ENCODE peak calls at places on chromosomes 5 and 9, in eight cellular contexts. S is HCT116, F is SK-N-SH, B is neural progenitor cell, P is PC-3, V is hepatocyte, Y is GM23338, G is OCI-LY7. R is an unnamed sample.

GRCh38 chr9:3332802-3333201 is 193.0 kb downstream of the RFX3 start:
- DNase-seq in B (peak), S (no peak), V (no peak), Y (no peak), F (no peak), P (no peak), G (no peak), R (no peak)

GRCh38 chr5:135138116-135138850 is 104.3 kb upstream of the PITX1 start:
- DNase-seq in G (no peak), S (no peak), V (peak), F (no peak), P (peak), B (no peak), Y (no peak), R (peak)

GRCh38 chr5:14723648-14724231 is 59.2 kb downstream of the OTULIN start:
- DNase-seq in B (no peak), Y (no peak), V (no peak), S (no peak), F (no peak), P (no peak), G (no peak), R (peak)

GRCh38 chr5:171969288-171969880 is 37.1 kb downstream of the FBXW11 start:
- DNase-seq in G (no peak), F (no peak), Y (no peak), S (no peak), V (no peak), P (no peak), B (no peak), R (peak)

GRCh38 chr9:117783828-117784227 is 79.6 kb downstream of the TLR4 start:
- DNase-seq in Y (peak), P (no peak), V (no peak), S (no peak), G (peak), B (no peak), F (no peak), R (no peak)

GRCh38 chr9:14351206-14351605 is 37.3 kb upstream of the NFIB start:
- DNase-seq in S (no peak), Y (no peak), F (peak), P (no peak), B (no peak), V (no peak), G (no peak), R (no peak)

GRCh38 chr9:14308751-14309140 is 5.2 kb downstream of the NFIB start:
- DNase-seq in G (no peak), S (no peak), Y (no peak), B (no peak), V (no peak), F (no peak), P (no peak), R (no peak)

GRCh38 chr9:36928670-36929349 is 105.3 kb downstream of the PAX5 start:
- DNase-seq in V (peak), G (no peak), B (no peak), F (no peak), S (no peak), Y (no peak), P (peak), R (peak)

GRCh38 chr5:101948615-101949014 is 347.5 kb downstream of the SLCO4C1 start:
- DNase-seq in P (no peak), F (no peak), G (no peak), V (no peak), S (no peak), B (no peak), Y (no peak), R (no peak)

GRCh38 chr9:8419871-8420270 is 620.3 kb upstream of the DMAC1 start:
- DNase-seq in B (no peak), F (no peak), P (no peak), G (no peak), V (no peak), Y (no peak), S (no peak), R (no peak)

GRCh38 chr5:137778772-137779564 is 24.8 kb upstream of the HNRNPA0 start:
- DNase-seq in V (peak), S (peak), B (peak), F (peak), G (peak), P (peak), Y (peak), R (peak)

GRCh38 chr9:136239135-136239962 is 6.3 kb downstream of the QSOX2 start:
- DNase-seq in G (no peak), V (no peak), P (no peak), B (no peak), F (no peak), Y (no peak), S (no peak), R (no peak)

GRCh38 chr5:175464414-175465233 is 13.7 kb upstream of the SFXN1 start:
- DNase-seq in Y (peak), G (peak), F (peak), P (peak), B (peak), S (peak), V (peak), R (peak)

GRCh38 chr5:73966411-73966810 is 340.4 kb downstream of the ARHGEF28 start:
- DNase-seq in P (no peak), G (no peak), Y (no peak), F (no peak), S (no peak), B (no peak), V (no peak), R (peak)

GRCh38 chr9:68619056-68619455 is 78.4 kb upstream of the TMEM252 start:
- DNase-seq in B (no peak), Y (no peak), G (no peak), F (no peak), V (no peak), P (no peak), S (no peak), R (no peak)
- TF ChIP-seq EZH2phosphoT487 in B (no peak), Y (no peak), G (no peak), F (no peak), V (no peak), P (no peak), S (no peak), R (no peak)

DNA sequence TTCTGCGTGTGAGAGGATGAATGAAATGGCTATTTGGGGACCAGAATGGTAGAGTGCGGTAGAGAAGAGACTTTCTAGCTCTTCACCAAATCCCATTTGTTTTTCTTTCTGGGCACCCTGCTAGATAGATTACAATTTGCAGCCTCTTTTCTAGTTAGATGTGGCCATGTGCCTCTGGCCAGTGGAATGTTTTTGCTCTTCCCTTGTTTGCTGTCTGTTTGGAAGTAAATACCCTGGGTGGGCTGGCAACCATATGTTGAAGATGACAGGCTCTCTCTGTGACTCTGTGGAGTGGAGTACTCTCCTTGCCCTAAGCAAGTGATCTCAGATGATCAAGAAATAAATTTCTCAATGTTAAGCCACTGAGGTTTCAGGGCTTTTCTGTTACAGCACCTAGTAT is 12.9 kb downstream of the GNG10 start:
- DNase-seq in F (peak), B (no peak), S (no peak), G (no peak), Y (no peak), V (no peak), P (no peak), R (no peak)
- H3K4me3 ChIP-seq in F (no peak), B (no peak), S (no peak), G (no peak), Y (no peak), V (no peak), P (no peak), R (no peak)

DNA sequence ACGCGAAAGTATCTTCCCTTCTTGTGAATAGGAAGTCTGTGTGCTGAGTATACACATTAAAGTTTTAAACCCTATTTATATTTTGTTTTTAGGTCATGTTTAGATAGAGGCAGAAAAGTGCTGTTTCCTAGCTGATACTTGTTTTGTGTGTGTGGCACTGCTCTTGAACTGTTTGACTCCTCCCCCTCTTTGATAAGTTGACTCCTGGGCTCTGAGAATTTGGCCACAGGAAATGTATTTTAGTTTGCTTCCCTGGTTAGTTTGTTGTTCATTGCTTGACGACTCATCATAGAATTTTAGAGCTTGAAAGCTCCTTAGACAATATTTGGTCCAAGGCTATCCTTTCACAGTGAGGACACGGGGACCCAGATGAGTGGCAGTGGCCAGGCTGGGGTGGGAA is 2.0 kb upstream of the CDC14B start:
- DNase-seq in V (no peak), Y (peak), B (no peak), S (no peak), P (peak), G (no peak), F (no peak), R (peak)
- H2AFZ ChIP-seq in V (peak), Y (peak), B (no peak), S (peak), P (no peak), G (peak), F (peak), R (no peak)

GRCh38 chr5:110034076-110034475 is 344.3 kb downstream of the MAN2A1 start:
- DNase-seq in B (no peak), S (no peak), Y (no peak), F (no peak), V (no peak), G (no peak), P (no peak), R (no peak)

GRCh38 chr5:110040178-110040577 is 350.5 kb downstream of the MAN2A1 start:
- DNase-seq in G (no peak), F (no peak), Y (peak), P (peak), B (no peak), V (no peak), S (no peak), R (no peak)

GRCh38 chr5:110043025-110043424 is 353.3 kb downstream of the MAN2A1 start:
- DNase-seq in P (no peak), Y (no peak), F (no peak), V (no peak), B (no peak), S (no peak), G (no peak), R (no peak)

DNA sequence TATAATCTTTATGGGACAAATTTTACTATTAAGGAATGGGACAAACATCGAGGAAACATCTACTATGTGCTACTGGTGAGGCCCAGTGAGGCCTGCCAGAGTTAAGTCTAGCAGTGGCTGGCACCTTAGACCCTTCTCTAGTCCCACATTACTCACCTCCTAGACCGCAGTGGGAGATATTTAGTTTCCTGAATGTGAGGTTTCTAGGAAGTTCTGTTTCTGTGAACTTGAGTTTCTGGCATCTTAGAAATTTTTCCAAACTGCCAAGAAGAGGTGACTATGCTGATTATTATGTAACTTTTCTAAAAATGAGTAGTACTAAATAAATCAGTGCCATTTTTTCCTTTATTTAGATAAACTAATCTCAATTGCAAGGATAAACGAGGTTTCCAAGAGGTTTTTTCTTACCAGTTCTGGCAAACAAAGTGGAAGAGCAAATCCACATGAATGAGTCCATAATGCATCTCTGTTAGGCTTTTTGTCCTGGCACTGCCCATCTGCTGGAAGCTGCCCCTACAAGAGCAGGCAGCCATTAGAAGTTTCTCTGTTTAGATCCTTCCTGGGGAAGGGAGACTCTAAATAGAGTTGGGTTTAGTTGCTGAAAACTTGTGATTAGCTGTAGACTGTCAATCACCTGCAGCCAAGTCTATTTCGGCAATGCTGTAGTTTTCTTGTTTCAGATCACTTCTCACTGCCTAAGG is 348.7 kb downstream of the MAN2A1 start:
- DNase-seq in B (no peak), F (no peak), P (no peak), S (no peak), G (no peak), V (no peak), Y (no peak), R (peak)
- TF ChIP-seq EZH2phosphoT487 in B (no peak), F (no peak), P (no peak), S (no peak), G (no peak), V (no peak), Y (no peak), R (no peak)

DNA sequence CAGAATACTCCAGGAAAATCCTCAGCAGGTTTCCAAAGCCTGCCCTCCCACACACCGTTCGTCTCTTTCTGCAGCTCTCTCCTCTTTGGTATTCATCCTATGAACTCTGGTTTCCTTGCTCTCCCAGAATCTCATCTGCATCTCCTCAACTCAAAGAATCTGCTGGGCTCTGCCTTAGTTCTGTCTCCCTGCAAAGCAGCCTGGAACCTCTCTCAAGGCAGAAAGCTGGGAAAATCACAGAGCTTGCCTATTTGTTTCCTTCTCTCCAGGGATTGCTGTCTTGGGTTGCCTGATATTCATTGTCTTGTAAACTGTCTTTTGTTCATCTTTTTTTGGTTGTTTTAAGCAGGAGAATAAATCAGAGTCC is 5.3 kb upstream of the ERAP2 start:
- DNase-seq in F (no peak), V (no peak), S (no peak), G (no peak), B (peak), P (no peak), Y (peak), R (no peak)
- H3K4me3 ChIP-seq in F (no peak), V (no peak), S (no peak), G (peak), B (no peak), P (no peak), Y (no peak), R (no peak)

DNA sequence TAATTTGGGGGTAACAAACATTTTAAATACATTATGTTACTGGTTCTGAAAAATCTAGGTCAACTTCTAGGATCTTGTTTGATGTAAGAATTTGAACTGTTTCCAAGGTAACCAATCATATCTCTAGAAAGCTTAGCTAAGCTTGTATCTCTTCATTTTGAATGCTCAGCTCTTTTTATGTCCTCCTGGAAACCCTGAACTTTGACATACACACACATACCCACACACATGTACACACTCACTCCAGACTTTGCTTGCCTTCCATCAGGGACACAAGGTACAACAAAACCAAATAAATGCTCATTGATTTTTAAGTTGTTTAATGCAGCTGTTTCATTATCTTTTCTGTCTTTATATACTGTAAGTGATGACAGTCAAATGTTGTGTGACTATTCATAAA is 178.5 kb downstream of the RAB3C start:
- DNase-seq in V (no peak), S (no peak), Y (no peak), B (no peak), P (no peak), G (no peak), F (no peak), R (no peak)
- H2AFZ ChIP-seq in V (no peak), S (no peak), Y (no peak), B (no peak), P (no peak), G (no peak), F (no peak), R (no peak)

DNA sequence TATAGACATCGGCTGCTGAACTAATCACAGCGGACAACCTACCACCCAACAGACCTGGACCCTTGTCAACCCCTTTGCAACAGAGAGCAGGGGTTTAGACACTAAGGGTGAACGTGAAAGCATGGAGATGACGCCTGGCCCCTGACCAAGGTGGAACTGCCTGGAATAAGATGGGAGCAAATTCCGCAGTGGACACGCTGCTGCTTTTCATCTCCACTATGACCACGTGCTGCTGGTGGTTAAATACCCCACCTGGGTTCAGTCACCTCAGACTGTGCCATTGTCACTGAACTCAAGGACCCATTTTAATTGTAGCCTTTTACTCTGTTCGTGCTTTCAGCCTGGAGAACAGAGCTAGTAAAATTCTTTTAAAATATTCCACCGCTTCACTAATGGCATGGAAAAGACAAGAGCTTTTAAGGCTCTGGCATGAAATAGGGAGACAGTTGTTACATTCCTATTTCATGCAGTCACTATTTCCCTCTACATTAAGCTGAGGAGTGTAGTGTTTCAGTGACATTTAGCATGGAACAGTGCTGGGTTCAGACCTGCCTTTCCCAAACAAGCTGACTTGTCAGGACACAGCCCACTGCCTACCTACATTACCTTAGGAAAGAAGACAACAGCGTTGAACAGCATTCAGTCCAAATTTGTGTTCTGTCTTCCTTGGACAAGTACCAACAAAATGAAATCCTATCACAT is 96.8 kb downstream of the ANKRD18B start:
- DNase-seq in P (peak), B (no peak), S (no peak), F (no peak), Y (no peak), G (no peak), V (peak), R (peak)
- TF ChIP-seq EZH2phosphoT487 in P (no peak), B (no peak), S (no peak), F (no peak), Y (no peak), G (no peak), V (no peak), R (no peak)

DNA sequence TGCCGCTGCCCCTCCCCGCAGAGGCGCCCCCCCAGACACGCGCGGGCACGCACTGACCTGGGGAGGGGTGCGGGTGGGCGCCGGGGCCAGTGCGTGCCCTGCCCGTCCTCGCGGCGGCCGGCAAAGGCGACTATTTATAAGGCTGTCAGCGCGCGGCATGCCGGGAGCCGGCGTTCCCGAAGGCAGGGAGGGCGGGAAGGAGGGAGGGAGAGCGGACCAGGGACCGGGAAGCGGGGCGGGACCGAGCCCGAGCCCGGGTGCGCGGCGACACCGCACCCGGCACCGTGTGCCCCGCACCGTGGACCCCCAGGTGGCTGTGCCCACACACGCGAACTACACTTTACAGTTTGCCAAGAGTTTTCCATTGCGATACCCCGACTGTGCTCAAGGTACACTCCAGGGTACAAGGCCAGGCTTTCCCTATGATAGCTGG is at the start of gene AK1:
- DNase-seq in B (peak), Y (peak), F (peak), V (peak), S (no peak), G (no peak), P (peak), R (peak)
- H3K4me3 ChIP-seq in B (peak), Y (peak), F (peak), V (peak), S (peak), G (no peak), P (peak), R (peak)

GRCh38 chr5:149935431-149935901 is 9.1 kb downstream of the PDE6A start:
- DNase-seq in G (no peak), B (no peak), Y (no peak), P (no peak), V (no peak), F (no peak), S (no peak), R (no peak)
- H2AFZ ChIP-seq in G (no peak), B (no peak), Y (peak), P (no peak), V (no peak), F (no peak), S (no peak), R (no peak)

DNA sequence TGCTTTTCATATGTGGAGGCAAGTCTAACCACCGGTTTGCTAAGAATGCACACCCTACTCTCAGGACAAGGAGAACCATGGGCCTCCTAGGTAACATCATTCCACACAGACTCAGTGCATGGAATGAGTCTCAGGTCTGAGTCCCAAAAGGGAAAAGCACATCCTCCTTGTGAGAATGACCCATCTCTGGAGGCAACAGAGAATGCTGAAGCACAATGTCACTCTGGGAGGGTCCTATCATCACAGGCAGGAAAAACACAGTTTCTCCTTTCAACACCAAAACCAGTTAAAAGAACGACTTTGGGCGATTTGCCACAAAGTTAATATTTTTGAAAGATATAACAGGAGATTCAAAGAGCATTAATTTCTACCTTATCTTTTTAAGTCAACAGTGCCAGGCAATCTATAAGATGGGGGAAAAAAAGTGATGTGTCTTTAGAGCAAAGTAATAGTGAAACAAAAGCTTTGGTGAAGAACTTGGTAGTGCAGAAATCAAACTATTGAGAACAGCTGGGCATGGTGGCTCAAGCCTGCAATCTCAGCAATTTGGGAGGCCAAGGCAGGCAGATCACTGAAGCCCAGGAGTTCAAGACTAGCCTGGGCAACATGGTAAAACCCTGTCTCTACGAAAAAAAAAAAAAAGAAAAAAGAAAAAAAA is 97.3 kb downstream of the OXCT1 start:
- DNase-seq in G (no peak), V (no peak), Y (no peak), S (no peak), F (no peak), P (no peak), B (no peak), R (peak)
- TF ChIP-seq EZH2phosphoT487 in G (no peak), V (no peak), Y (no peak), S (no peak), F (no peak), P (no peak), B (no peak), R (no peak)